ENCODE peak calls at places on chromosomes 3 and 15, in four cellular contexts. One of them, this sample, is unnamed. For H4K20me1, the result is how much of the 10 kb centered on the place peaks cover.

GRCh38 chr3:113783980-113784379 is 37.1 kb downstream of the ATP6V1A start:
- DNase-seq in astrocyte: peak
- DNase-seq in GM23248: peak
- DNase-seq in PC-3: no peak
- DNase-seq in this sample: no peak

GRCh38 chr3:24565053-24565452 is 70.4 kb upstream of the THRB start:
- DNase-seq in GM23248: no peak
- DNase-seq in PC-3: no peak
- DNase-seq in astrocyte: no peak
- DNase-seq in this sample: no peak

GRCh38 chr15:45618813-45619212 is 16.0 kb upstream of the SQOR start:
- DNase-seq in GM23248: no peak
- DNase-seq in PC-3: no peak
- DNase-seq in astrocyte: no peak
- DNase-seq in this sample: no peak

GRCh38 chr3:129506272-129506742 is 22.1 kb upstream of the RHO start:
- DNase-seq in astrocyte: no peak
- DNase-seq in PC-3: no peak
- DNase-seq in GM23248: no peak
- DNase-seq in this sample: no peak

GRCh38 chr3:140421884-140422283 is 256.0 kb upstream of the TRIM42 start:
- DNase-seq in astrocyte: no peak
- DNase-seq in GM23248: peak
- DNase-seq in PC-3: no peak
- DNase-seq in this sample: peak

GRCh38 chr15:35000511-35000910 is 12.4 kb upstream of the ZNF770 start:
- DNase-seq in astrocyte: peak
- DNase-seq in GM23248: peak
- DNase-seq in PC-3: peak
- DNase-seq in this sample: peak

GRCh38 chr3:39548282-39548681 is 80.8 kb downstream of the MOBP start:
- DNase-seq in GM23248: no peak
- DNase-seq in PC-3: no peak
- DNase-seq in astrocyte: no peak
- DNase-seq in this sample: peak

GRCh38 chr15:88621789-88622604 is 857 bp downstream of the AEN start:
- DNase-seq in GM23248: peak
- DNase-seq in astrocyte: peak
- DNase-seq in PC-3: peak
- DNase-seq in this sample: peak

GRCh38 chr3:106699093-106699492 is 678.1 kb upstream of the CCDC54 start:
- DNase-seq in astrocyte: no peak
- DNase-seq in GM23248: no peak
- DNase-seq in PC-3: no peak
- DNase-seq in this sample: no peak

GRCh38 chr15:90003736-90004135 is 2.6 kb downstream of the ZNF710 start:
- DNase-seq in PC-3: no peak
- DNase-seq in GM23248: no peak
- DNase-seq in astrocyte: no peak
- DNase-seq in this sample: no peak

GRCh38 chr3:128649264-128649663 is 1.4 kb downstream of the RPN1 start:
- DNase-seq in GM23248: peak
- DNase-seq in PC-3: peak
- DNase-seq in astrocyte: no peak
- DNase-seq in this sample: peak

GRCh38 chr15:37071134-37071533 is 29.2 kb downstream of the MEIS2 start:
- DNase-seq in astrocyte: no peak
- DNase-seq in GM23248: no peak
- DNase-seq in PC-3: no peak
- DNase-seq in this sample: no peak

GRCh38 chr3:41681479-41681878 is 280.4 kb downstream of the ULK4 start:
- DNase-seq in PC-3: peak
- DNase-seq in astrocyte: peak
- DNase-seq in GM23248: peak
- DNase-seq in this sample: peak

GRCh38 chr3:130044370-130044769 is 37.3 kb upstream of the ALG1L2 start:
- DNase-seq in GM23248: no peak
- DNase-seq in PC-3: no peak
- DNase-seq in astrocyte: no peak
- DNase-seq in this sample: no peak

GRCh38 chr15:77865106-77865630 is 212.3 kb downstream of the TBC1D2B start:
- DNase-seq in astrocyte: no peak
- DNase-seq in GM23248: no peak
- DNase-seq in PC-3: no peak
- DNase-seq in this sample: no peak

GRCh38 chr15:80026310-80026709 is 33.2 kb upstream of the ZFAND6 start:
- DNase-seq in GM23248: no peak
- DNase-seq in astrocyte: no peak
- DNase-seq in PC-3: no peak
- DNase-seq in this sample: no peak

GRCh38 chr3:32154180-32154579 is 47.8 kb downstream of the GPD1L start:
- DNase-seq in astrocyte: no peak
- DNase-seq in PC-3: peak
- DNase-seq in GM23248: peak
- DNase-seq in this sample: no peak

GRCh38 chr3:149658444-149659172 is 783 bp upstream of the WWTR1 start:
- DNase-seq in PC-3: peak
- DNase-seq in GM23248: peak
- DNase-seq in astrocyte: peak
- DNase-seq in this sample: peak

GRCh38 chr15:31157644-31158069 is 56.1 kb upstream of the TRPM1 start:
- DNase-seq in GM23248: no peak
- DNase-seq in PC-3: no peak
- DNase-seq in astrocyte: no peak
- DNase-seq in this sample: no peak

GRCh38 chr3:185473290-185473815 is 25.5 kb downstream of the TMEM41A start:
- DNase-seq in PC-3: no peak
- DNase-seq in astrocyte: peak
- DNase-seq in GM23248: no peak
- DNase-seq in this sample: no peak

GRCh38 chr15:101049282-101049681 is 130.1 kb downstream of the LRRK1 start:
- DNase-seq in PC-3: no peak
- DNase-seq in GM23248: no peak
- DNase-seq in astrocyte: no peak
- DNase-seq in this sample: no peak

GRCh38 chr15:81777546-81777945 is 268.3 kb downstream of the MEX3B start:
- DNase-seq in GM23248: no peak
- DNase-seq in astrocyte: no peak
- DNase-seq in PC-3: no peak
- DNase-seq in this sample: no peak

GRCh38 chr3:183438749-183439148 is 10.3 kb upstream of the MCF2L2 start:
- DNase-seq in PC-3: no peak
- DNase-seq in GM23248: no peak
- DNase-seq in astrocyte: no peak
- DNase-seq in this sample: no peak

GRCh38 chr3:113147608-113148306 is 63.6 kb upstream of the BOC start:
- DNase-seq in GM23248: no peak
- DNase-seq in PC-3: no peak
- DNase-seq in astrocyte: no peak
- DNase-seq in this sample: no peak

GRCh38 chr3:3665546-3665945 is 133.7 kb upstream of the LRRN1 start:
- DNase-seq in astrocyte: peak
- DNase-seq in PC-3: no peak
- DNase-seq in GM23248: no peak
- DNase-seq in this sample: no peak

GRCh38 chr3:127676456-127676855 is 3.7 kb downstream of the ABTB1 start:
- DNase-seq in astrocyte: no peak
- DNase-seq in PC-3: no peak
- DNase-seq in GM23248: no peak
- DNase-seq in this sample: no peak

GRCh38 chr3:193124861-193125260 is 116.2 kb upstream of the PLAAT1 start:
- DNase-seq in GM23248: no peak
- DNase-seq in PC-3: no peak
- DNase-seq in astrocyte: no peak
- DNase-seq in this sample: no peak

GRCh38 chr3:108243243-108243642 is 21.0 kb upstream of the IFT57 start:
- DNase-seq in GM23248: no peak
- DNase-seq in PC-3: peak
- DNase-seq in astrocyte: no peak
- DNase-seq in this sample: no peak

GRCh38 chr3:49656541-49657112 is 17.5 kb upstream of the APEH start:
- DNase-seq in GM23248: peak
- DNase-seq in astrocyte: no peak
- DNase-seq in PC-3: no peak
- DNase-seq in this sample: no peak

GRCh38 chr3:39021029-39021428 is 30.7 kb downstream of the SCN11A start:
- DNase-seq in astrocyte: no peak
- DNase-seq in PC-3: no peak
- DNase-seq in GM23248: no peak
- DNase-seq in this sample: no peak

GRCh38 chr3:188533612-188534357 is 379.8 kb downstream of the LPP start:
- DNase-seq in PC-3: peak
- DNase-seq in GM23248: no peak
- DNase-seq in astrocyte: no peak
- DNase-seq in this sample: peak

GRCh38 chr3:120077726-120078125 is 16.5 kb downstream of the GSK3B start:
- DNase-seq in astrocyte: no peak
- DNase-seq in GM23248: peak
- DNase-seq in PC-3: no peak
- DNase-seq in this sample: no peak
- H4K20me1 ChIP-seq in astrocyte: half or more
- H4K20me1 ChIP-seq in GM23248: under half
- H4K20me1 ChIP-seq in PC-3: under half
- H4K20me1 ChIP-seq in this sample: under half

GRCh38 chr3:164723396-164723795 is 354.9 kb downstream of the SI start:
- DNase-seq in PC-3: no peak
- DNase-seq in GM23248: no peak
- DNase-seq in astrocyte: no peak
- DNase-seq in this sample: no peak
- H3K4me2 ChIP-seq in PC-3: no peak
- H3K4me2 ChIP-seq in GM23248: no peak
- H3K4me2 ChIP-seq in astrocyte: no peak
- H3K4me2 ChIP-seq in this sample: no peak

DNA sequence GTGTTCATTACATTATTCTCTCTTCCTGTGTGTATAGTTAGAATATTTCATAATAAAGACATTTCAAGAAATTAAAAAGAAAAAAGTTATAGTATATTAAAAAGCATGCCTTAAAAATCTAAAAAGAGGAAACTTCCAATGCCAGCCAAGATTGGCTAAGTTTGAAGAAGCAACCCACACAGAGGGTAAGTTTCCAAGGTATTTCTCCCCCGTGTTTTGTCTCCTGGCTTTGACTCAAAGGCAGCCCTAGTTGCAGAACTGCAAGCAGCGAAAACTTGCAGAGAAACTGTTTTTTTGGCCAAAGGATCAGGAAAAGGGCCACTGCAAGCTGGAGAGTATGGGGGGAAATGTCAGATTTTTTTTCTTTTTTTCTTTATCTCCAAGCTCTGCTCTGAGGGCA is 23.1 kb downstream of the HACL1 start:
- DNase-seq in GM23248: peak
- DNase-seq in PC-3: no peak
- DNase-seq in astrocyte: no peak
- DNase-seq in this sample: no peak
- TF ChIP-seq EZH2 in GM23248: no peak
- TF ChIP-seq EZH2 in PC-3: no peak
- TF ChIP-seq EZH2 in astrocyte: no peak
- TF ChIP-seq EZH2 in this sample: no peak

DNA sequence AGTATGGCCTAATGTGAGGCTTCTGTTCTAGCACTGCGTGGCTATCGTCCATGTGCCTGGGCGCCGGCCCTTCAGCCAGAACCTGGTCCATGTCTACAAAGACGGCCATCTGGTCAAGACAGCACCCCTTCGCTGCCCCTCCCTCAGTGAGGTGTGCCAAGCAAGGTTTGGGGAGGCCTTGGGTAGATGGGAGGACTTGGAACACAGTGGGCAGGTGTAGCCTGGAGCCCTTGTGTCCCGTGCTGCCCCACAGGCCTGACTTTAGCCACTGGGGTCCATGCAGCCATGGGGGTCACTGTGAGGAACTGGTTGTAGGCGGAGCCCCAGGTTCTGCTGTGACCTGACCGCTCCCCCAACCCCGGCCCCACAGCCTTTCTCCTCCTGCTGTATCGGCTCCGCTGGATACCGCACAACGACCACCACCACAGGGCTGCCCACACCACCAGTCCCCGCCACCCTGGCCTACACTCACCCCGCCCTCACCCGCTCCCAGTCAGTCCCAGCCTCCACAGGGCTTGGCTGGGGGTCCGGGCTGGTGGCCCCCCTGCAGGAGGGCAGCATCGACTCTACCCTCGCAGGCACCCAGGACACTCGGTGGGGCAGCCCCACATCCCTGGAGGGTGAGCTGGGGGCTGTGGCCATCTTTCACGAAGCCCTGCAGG is 16.6 kb downstream of the NBEAL2 start:
- DNase-seq in PC-3: no peak
- DNase-seq in GM23248: no peak
- DNase-seq in astrocyte: no peak
- DNase-seq in this sample: no peak
- H4K20me1 ChIP-seq in PC-3: under half
- H4K20me1 ChIP-seq in GM23248: under half
- H4K20me1 ChIP-seq in astrocyte: under half
- H4K20me1 ChIP-seq in this sample: under half

DNA sequence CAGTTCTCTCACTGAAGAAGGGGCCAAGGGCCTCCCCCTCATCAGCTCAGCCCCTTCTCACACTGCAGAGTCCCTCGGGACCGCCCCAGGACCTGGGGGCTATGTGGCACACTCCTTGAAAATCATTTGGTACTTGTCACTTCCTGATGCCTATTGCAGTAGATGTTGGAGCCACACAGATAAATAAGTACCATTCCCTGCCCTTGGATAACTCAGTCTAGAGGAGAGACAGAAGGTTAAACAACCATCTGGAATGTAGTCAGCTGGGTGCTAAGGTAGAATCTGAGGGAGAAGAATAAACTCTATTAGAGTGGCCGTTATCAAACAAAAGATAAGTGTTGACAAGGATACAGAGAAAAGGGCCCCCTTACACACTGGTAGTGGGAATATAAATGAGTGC is 112.4 kb upstream of the NR2E3 start:
- DNase-seq in GM23248: no peak
- DNase-seq in astrocyte: no peak
- DNase-seq in PC-3: no peak
- DNase-seq in this sample: no peak
- H3K4me2 ChIP-seq in GM23248: no peak
- H3K4me2 ChIP-seq in astrocyte: no peak
- H3K4me2 ChIP-seq in PC-3: no peak
- H3K4me2 ChIP-seq in this sample: no peak

GRCh38 chr3:43996379-43997301 is 245.0 kb upstream of the TOPAZ1 start:
- DNase-seq in PC-3: no peak
- DNase-seq in GM23248: peak
- DNase-seq in astrocyte: no peak
- DNase-seq in this sample: peak
- TF ChIP-seq EZH2 in PC-3: no peak
- TF ChIP-seq EZH2 in GM23248: peak
- TF ChIP-seq EZH2 in astrocyte: peak
- TF ChIP-seq EZH2 in this sample: no peak